ENCODE peak calls at places on chromosomes 11 and 22, in ten cellular contexts. A is CD8-positive, alpha-beta T cell; D is AG09309; I is ovary; S is AG04450; G is cardiac muscle cell; N is hepatocyte; P is HL-60; M is thoracic aorta; R is astrocyte of the spinal cord. B is an unnamed sample.

GRCh38 chr22:50473088-50473487 is 1.7 kb downstream of the SBF1 start:
- DNase-seq in A (peak), D (no peak), I (no peak), S (no peak), G (no peak), N (no peak), P (no peak), M (no peak), R (no peak), B (no peak)

GRCh38 chr11:128933481-128934178 is 9.0 kb downstream of the TP53AIP1 start:
- DNase-seq in A (no peak), D (no peak), I (no peak), S (no peak), G (peak), N (no peak), P (no peak), M (no peak), R (no peak), B (no peak)

GRCh38 chr22:21972293-21972779 is 10.3 kb downstream of the TOP3B start:
- DNase-seq in A (peak), D (no peak), I (no peak), S (no peak), G (peak), N (peak), P (no peak), M (no peak), R (peak), B (peak)

GRCh38 chr22:40178417-40179409 is 988 bp downstream of the TNRC6B start:
- DNase-seq in A (no peak), D (no peak), I (no peak), S (no peak), G (peak), N (peak), P (no peak), M (no peak), R (peak), B (peak)

GRCh38 chr11:33262016-33262638 is 4.9 kb downstream of the HIPK3 start:
- DNase-seq in A (no peak), D (no peak), I (no peak), S (no peak), G (peak), N (no peak), P (no peak), M (no peak), R (peak), B (no peak)

GRCh38 chr11:69400769-69401590 is 80.5 kb upstream of the LINC01488 start:
- DNase-seq in A (no peak), D (no peak), I (no peak), S (no peak), G (no peak), N (no peak), P (no peak), M (no peak), R (no peak), B (no peak)

GRCh38 chr11:58498464-58498863 is 9.4 kb downstream of the OR5B21 start:
- DNase-seq in A (peak), D (no peak), I (no peak), S (no peak), G (no peak), N (no peak), P (no peak), M (no peak), R (no peak), B (no peak)

GRCh38 chr11:134275534-134276395 is at the start of gene GLB1L3:
- DNase-seq in A (peak), D (no peak), I (no peak), S (no peak), G (peak), N (peak), P (no peak), M (no peak), R (no peak), B (no peak)

GRCh38 chr11:92707173-92707619 is 262.3 kb upstream of the MTNR1B start:
- DNase-seq in A (no peak), D (no peak), I (no peak), S (no peak), G (no peak), N (no peak), P (no peak), M (no peak), R (no peak), B (no peak)

GRCh38 chr22:39498368-39498767 is 3.7 kb upstream of the MIEF1 start:
- DNase-seq in A (no peak), D (no peak), I (no peak), S (no peak), G (no peak), N (no peak), P (no peak), M (no peak), R (no peak), B (no peak)

GRCh38 chr11:36132940-36133339 is 156.3 kb downstream of the COMMD9 start:
- DNase-seq in A (no peak), D (no peak), I (no peak), S (no peak), G (no peak), N (no peak), P (no peak), M (no peak), R (no peak), B (no peak)

GRCh38 chr11:126153999-126154398 is 57.5 kb downstream of the RPUSD4 start:
- DNase-seq in A (no peak), D (no peak), I (no peak), S (no peak), G (no peak), N (peak), P (no peak), M (no peak), R (peak), B (no peak)

GRCh38 chr11:89498845-89499448 is 7.8 kb upstream of the NOX4 start:
- DNase-seq in A (no peak), D (no peak), I (no peak), S (no peak), G (no peak), N (no peak), P (peak), M (no peak), R (no peak), B (no peak)

GRCh38 chr11:23509023-23509422 is 648.7 kb upstream of the CCDC179 start:
- DNase-seq in A (no peak), D (peak), I (no peak), S (peak), G (no peak), N (no peak), P (no peak), M (no peak), R (peak), B (peak)

GRCh38 chr11:40276960-40277359 is 1182.5 kb downstream of the LRRC4C start:
- DNase-seq in A (no peak), D (no peak), I (no peak), S (no peak), G (no peak), N (no peak), P (no peak), M (no peak), R (no peak), B (no peak)

GRCh38 chr11:117171648-117172051 is 6.9 kb upstream of the SIDT2 start:
- DNase-seq in A (no peak), D (no peak), I (no peak), S (no peak), G (peak), N (peak), P (no peak), M (no peak), R (peak), B (peak)

GRCh38 chr22:30565341-30565740 is 9.1 kb downstream of the GAL3ST1 start:
- DNase-seq in A (no peak), D (no peak), I (no peak), S (no peak), G (no peak), N (no peak), P (no peak), M (no peak), R (no peak), B (no peak)

GRCh38 chr11:18765554-18765953 is 26.0 kb downstream of the PTPN5 start:
- DNase-seq in A (no peak), D (no peak), I (no peak), S (no peak), G (no peak), N (no peak), P (no peak), M (no peak), R (no peak), B (no peak)

GRCh38 chr11:2681408-2682145 is 18.2 kb downstream of the KCNQ1OT1 start:
- DNase-seq in A (no peak), D (no peak), I (no peak), S (no peak), G (no peak), N (no peak), P (no peak), M (no peak), R (no peak), B (no peak)

GRCh38 chr11:121608545-121609098 is 155.9 kb upstream of the SORL1-AS1 start:
- DNase-seq in A (no peak), D (no peak), I (no peak), S (no peak), G (no peak), N (no peak), P (no peak), M (no peak), R (no peak), B (no peak)

GRCh38 chr11:70005107-70005818 is 72.9 kb upstream of the ANO1 start:
- DNase-seq in A (no peak), D (peak), I (no peak), S (peak), G (no peak), N (no peak), P (no peak), M (no peak), R (peak), B (peak)

GRCh38 chr22:48599346-48599745 is 1228.3 kb downstream of the BRD1 start:
- DNase-seq in A (no peak), D (no peak), I (no peak), S (no peak), G (no peak), N (no peak), P (no peak), M (no peak), R (no peak), B (no peak)

GRCh38 chr22:50074551-50075042 is 10.6 kb downstream of the MLC1 start:
- DNase-seq in A (no peak), D (no peak), I (no peak), S (no peak), G (peak), N (no peak), P (no peak), M (no peak), R (no peak), B (no peak)

GRCh38 chr11:101127699-101128570 is 1.7 kb downstream of the PGR start:
- DNase-seq in A (no peak), D (no peak), I (peak), S (no peak), G (peak), N (peak), P (no peak), M (no peak), R (no peak), B (no peak)

GRCh38 chr11:94145916-94146315 is 17.3 kb downstream of the PANX1 start:
- DNase-seq in A (no peak), D (no peak), I (no peak), S (no peak), G (no peak), N (no peak), P (no peak), M (no peak), R (no peak), B (no peak)

GRCh38 chr22:45064313-45065268 is 54.8 kb upstream of the PHF21B start:
- DNase-seq in A (no peak), D (peak), I (no peak), S (peak), G (no peak), N (no peak), P (no peak), M (no peak), R (peak), B (peak)

GRCh38 chr22:45248832-45249561 is 8.3 kb upstream of the KIAA0930 start:
- DNase-seq in A (no peak), D (no peak), I (no peak), S (no peak), G (no peak), N (no peak), P (no peak), M (no peak), R (no peak), B (no peak)

GRCh38 chr11:109424893-109425292 is 2.9 kb downstream of the C11orf87 start:
- DNase-seq in A (no peak), D (no peak), I (no peak), S (no peak), G (peak), N (peak), P (no peak), M (no peak), R (no peak), B (no peak)

GRCh38 chr11:8008212-8008611 is 21.1 kb downstream of the EIF3F start:
- DNase-seq in A (no peak), D (no peak), I (no peak), S (no peak), G (no peak), N (no peak), P (no peak), M (no peak), R (no peak), B (no peak)

GRCh38 chr22:43825651-43826050 is 13.5 kb upstream of the EFCAB6 start:
- DNase-seq in A (no peak), D (no peak), I (no peak), S (no peak), G (no peak), N (no peak), P (no peak), M (no peak), R (no peak), B (no peak)

GRCh38 chr22:43828711-43829447 is 16.8 kb upstream of the EFCAB6 start:
- DNase-seq in A (no peak), D (no peak), I (peak), S (no peak), G (peak), N (peak), P (no peak), M (no peak), R (peak), B (peak)

GRCh38 chr22:43826142-43827093 is 14.3 kb upstream of the EFCAB6 start:
- DNase-seq in A (no peak), D (peak), I (no peak), S (no peak), G (no peak), N (peak), P (no peak), M (no peak), R (peak), B (peak)

GRCh38 chr22:43827926-43828710 is 16.0 kb upstream of the EFCAB6 start:
- DNase-seq in A (no peak), D (no peak), I (no peak), S (no peak), G (no peak), N (no peak), P (no peak), M (no peak), R (no peak), B (no peak)

GRCh38 chr22:43827336-43827735 is 15.2 kb upstream of the EFCAB6 start:
- DNase-seq in A (no peak), D (no peak), I (no peak), S (no peak), G (no peak), N (no peak), P (no peak), M (no peak), R (no peak), B (no peak)
- H3K4me3 ChIP-seq in A (no peak), D (no peak), I (no peak), S (no peak), G (no peak), N (no peak), P (no peak), M (no peak), R (no peak), B (no peak)

GRCh38 chr11:11947825-11948224 is 60.6 kb downstream of the DKK3 start:
- DNase-seq in A (no peak), D (no peak), I (no peak), S (no peak), G (no peak), N (no peak), P (no peak), M (no peak), R (no peak), B (no peak)

GRCh38 chr11:11946878-11947277 is 61.5 kb downstream of the DKK3 start:
- DNase-seq in A (no peak), D (no peak), I (no peak), S (no peak), G (no peak), N (no peak), P (no peak), M (no peak), R (no peak), B (no peak)

GRCh38 chr11:11942668-11943067 is 65.8 kb downstream of the DKK3 start:
- DNase-seq in A (no peak), D (no peak), I (no peak), S (no peak), G (no peak), N (no peak), P (no peak), M (no peak), R (no peak), B (no peak)

GRCh38 chr11:11946180-11946579 is 62.2 kb downstream of the DKK3 start:
- DNase-seq in A (no peak), D (peak), I (no peak), S (no peak), G (no peak), N (no peak), P (no peak), M (no peak), R (peak), B (peak)

DNA sequence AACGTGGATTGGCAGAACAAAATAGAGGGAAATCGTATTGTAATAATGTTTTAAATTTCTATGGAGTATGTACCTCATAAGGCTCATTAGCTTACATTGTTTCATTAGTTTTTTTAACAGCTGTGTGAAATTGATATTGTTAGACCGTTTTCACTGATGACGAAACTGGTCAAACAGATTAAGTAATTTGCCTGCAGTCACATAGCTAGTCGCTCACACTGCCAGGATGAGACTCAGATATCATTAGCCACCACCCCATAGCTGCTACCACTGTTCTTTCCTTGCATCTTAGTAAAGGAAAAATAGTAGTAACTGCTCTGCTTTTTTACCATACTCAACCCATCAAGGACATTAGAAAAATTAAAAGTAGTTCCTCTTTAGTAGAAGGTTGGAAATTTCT is 64.0 kb downstream of the DKK3 start:
- DNase-seq in A (no peak), D (no peak), I (no peak), S (no peak), G (no peak), N (no peak), P (peak), M (no peak), R (no peak), B (no peak)
- TF ChIP-seq CTCF in A (no peak), D (no peak), I (no peak), S (no peak), G (no peak), N (no peak), P (no peak), M (no peak), R (no peak), B (no peak)

DNA sequence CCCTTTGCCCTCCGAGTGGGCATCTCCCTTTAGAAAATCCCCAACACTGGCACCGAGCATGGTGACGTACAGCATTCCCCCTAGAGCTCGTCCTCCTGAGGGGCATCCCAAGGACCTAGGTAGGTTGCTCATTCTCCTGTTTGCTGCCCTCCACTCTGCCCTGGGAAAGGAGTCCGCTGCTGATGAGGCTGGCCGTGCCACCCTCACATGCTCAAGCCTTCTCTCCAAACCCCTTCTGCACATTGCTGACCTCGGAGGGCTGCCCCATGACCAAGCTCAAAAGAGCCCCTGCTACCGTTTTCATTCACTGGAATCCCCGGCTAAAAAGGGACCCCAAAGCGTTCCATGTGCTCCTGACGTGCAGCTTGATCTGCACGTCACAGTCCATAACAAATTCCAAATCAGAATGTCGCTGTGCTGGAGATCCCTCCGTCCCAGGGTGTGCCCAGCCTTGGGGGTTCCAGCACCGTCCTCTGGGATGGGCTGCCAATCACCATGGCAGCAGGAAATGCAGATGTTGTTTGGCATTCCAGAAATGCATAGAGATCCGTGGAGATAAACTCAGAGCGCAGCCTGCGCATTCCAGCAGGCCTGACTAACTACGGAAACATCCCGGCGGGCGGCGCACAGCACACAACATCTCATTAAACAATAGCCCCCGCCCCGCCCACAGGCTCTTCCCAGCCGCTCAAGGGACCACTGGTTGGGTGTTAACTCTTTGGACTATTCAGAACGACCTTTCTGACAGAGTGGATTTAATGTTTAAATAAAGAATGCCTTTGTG is 26.3 kb upstream of the GNB1L start:
- DNase-seq in A (no peak), D (peak), I (peak), S (peak), G (peak), N (peak), P (no peak), M (no peak), R (peak), B (peak)
- H3K4me3 ChIP-seq in A (no peak), D (no peak), I (no peak), S (peak), G (no peak), N (no peak), P (no peak), M (peak), R (peak), B (no peak)

GRCh38 chr11:469684-470667 is 19.9 kb downstream of the PTDSS2 start:
- DNase-seq in A (no peak), D (no peak), I (peak), S (peak), G (no peak), N (peak), P (no peak), M (no peak), R (peak), B (peak)
- TF ChIP-seq CTCF in A (no peak), D (peak), I (peak), S (peak), G (peak), N (peak), P (no peak), M (peak), R (peak), B (peak)

GRCh38 chr11:68312780-68313573 is 586 bp downstream of the LRP5 start:
- DNase-seq in A (no peak), D (no peak), I (no peak), S (no peak), G (peak), N (peak), P (no peak), M (no peak), R (no peak), B (no peak)

GRCh38 chr11:68315581-68315920 is 3.2 kb downstream of the LRP5 start:
- DNase-seq in A (no peak), D (no peak), I (no peak), S (no peak), G (no peak), N (no peak), P (no peak), M (no peak), R (no peak), B (no peak)

GRCh38 chr11:68314203-68314885 is 2.0 kb downstream of the LRP5 start:
- DNase-seq in A (no peak), D (no peak), I (no peak), S (no peak), G (peak), N (no peak), P (no peak), M (no peak), R (peak), B (no peak)

GRCh38 chr11:68313574-68314202 is 1.3 kb downstream of the LRP5 start:
- DNase-seq in A (no peak), D (no peak), I (no peak), S (no peak), G (peak), N (peak), P (no peak), M (no peak), R (peak), B (peak)

GRCh38 chr11:68314886-68315580 is 2.6 kb downstream of the LRP5 start:
- DNase-seq in A (no peak), D (no peak), I (peak), S (no peak), G (peak), N (peak), P (no peak), M (no peak), R (peak), B (peak)
- H3K4me3 ChIP-seq in A (no peak), D (no peak), I (no peak), S (peak), G (no peak), N (no peak), P (no peak), M (peak), R (peak), B (peak)

GRCh38 chr11:61833926-61834277 is 5.8 kb downstream of the FADS2 start:
- DNase-seq in A (no peak), D (no peak), I (no peak), S (no peak), G (no peak), N (no peak), P (no peak), M (no peak), R (no peak), B (no peak)
- TF ChIP-seq CTCF in A (no peak), D (no peak), I (no peak), S (no peak), G (no peak), N (no peak), P (no peak), M (no peak), R (no peak), B (no peak)

B was measured in brain microvascular endothelial cell.